ENCODE peak calls at places on chromosome 21, in five cellular contexts. B is fibroblast of pulmonary artery, H is GM13976, F is fibroblast of the aortic adventitia, V is astrocyte. T is an unnamed sample.

GRCh38 chr21:46117586-46118304 is 19.8 kb downstream of the COL6A2 start:
- DNase-seq in B (no peak), H (no peak), F (no peak), V (no peak), T (no peak)

GRCh38 chr21:21187579-21187978 is 189.4 kb downstream of the NCAM2 start:
- DNase-seq in B (peak; percentile 17), H (no peak), F (peak; percentile 21), V (no peak), T (no peak)

GRCh38 chr21:35609263-35609662 is 451.1 kb downstream of the SETD4 start:
- DNase-seq in B (no peak), H (no peak), F (no peak), V (no peak), T (no peak)

GRCh38 chr21:37914211-37914900 is 1.9 kb downstream of the KCNJ6 start:
- DNase-seq in B (peak; percentile 15), H (peak; percentile 44), F (no peak), V (peak; percentile 10), T (no peak)

GRCh38 chr21:33984021-33984481 is 68.4 kb upstream of the ATP5PO start:
- DNase-seq in B (no peak), H (peak; percentile 42), F (no peak), V (no peak), T (no peak)

GRCh38 chr21:16179732-16180131 is 449.9 kb downstream of the USP25 start:
- DNase-seq in B (no peak), H (no peak), F (no peak), V (peak; percentile 22), T (no peak)

GRCh38 chr21:23921670-23922418 is 1685.4 kb downstream of the MRPL39 start:
- DNase-seq in B (no peak), H (no peak), F (no peak), V (no peak), T (no peak)

GRCh38 chr21:41810597-41810932 is 43.7 kb upstream of the RIPK4 start:
- DNase-seq in B (no peak), H (peak; percentile 27), F (no peak), V (no peak), T (no peak)

GRCh38 chr21:41641821-41642368 is 125.0 kb downstream of the RIPK4 start:
- DNase-seq in B (peak; percentile 96), H (no peak), F (peak; percentile 96), V (peak; percentile 93), T (peak; percentile 96)

GRCh38 chr21:16437586-16437985 is 707.8 kb downstream of the USP25 start:
- DNase-seq in B (no peak), H (no peak), F (no peak), V (no peak), T (no peak)

DNA sequence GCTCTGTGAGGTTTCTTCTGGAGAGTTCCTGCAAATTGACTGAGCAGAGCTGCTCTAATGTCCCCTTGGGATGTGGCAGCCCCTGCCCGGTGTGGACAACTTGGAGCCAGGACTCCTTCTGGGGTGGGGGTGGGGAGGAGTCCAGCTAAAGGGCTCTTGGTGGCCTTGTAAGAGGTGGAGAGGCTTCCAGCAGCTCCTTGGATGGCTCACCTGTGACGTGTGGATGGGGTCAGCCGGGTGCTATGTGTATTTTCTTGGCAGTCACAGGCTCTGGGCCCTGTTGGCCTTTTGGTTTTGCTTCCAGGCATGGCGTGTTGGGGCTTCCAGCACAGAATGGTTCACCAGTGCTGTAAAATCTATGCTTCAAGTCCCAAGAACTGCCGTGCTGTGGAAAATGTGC is 38.2 kb downstream of the TRAPPC10 start:
- DNase-seq in B (no peak), H (no peak), F (no peak), V (no peak), T (no peak)
- TF ChIP-seq CTCF in B (no peak), H (no peak), F (no peak), V (no peak), T (no peak)

GRCh38 chr21:32099812-32100416 is 178.9 kb downstream of the MIS18A start:
- DNase-seq in B (no peak), H (no peak), F (no peak), V (no peak), T (no peak)
- TF ChIP-seq CTCF in B (no peak), H (no peak), F (no peak), V (no peak), T (no peak)

GRCh38 chr21:43645414-43645891 is 13.8 kb downstream of the HSF2BP start:
- DNase-seq in B (peak; percentile 92), H (peak; percentile 68), F (peak; percentile 84), V (peak; percentile 71), T (peak; percentile 67)
- TF ChIP-seq CTCF in B (peak; percentile 74), H (peak; percentile 42), F (peak; percentile 70), V (peak; percentile 75), T (peak; percentile 70)

GRCh38 chr21:25639167-25639921 is at the start of gene JAM2:
- DNase-seq in B (peak; percentile 6), H (peak; percentile 86), F (no peak), V (peak; percentile 17), T (no peak)
- TF ChIP-seq CTCF in B (peak; percentile 23), H (peak; percentile 59), F (peak; percentile 36), V (no peak), T (peak; percentile 31)

GRCh38 chr21:36747815-36748381 is 49.0 kb downstream of the SIM2 start:
- DNase-seq in B (peak; percentile 42), H (peak; percentile 80), F (no peak), V (peak; percentile 16), T (no peak)
- TF ChIP-seq CTCF in B (no peak), H (peak; percentile 19), F (peak; percentile 28), V (no peak), T (no peak)

GRCh38 chr21:36908260-36908908 is 58.1 kb downstream of the HLCS start:
- DNase-seq in B (peak; percentile 47), H (no peak), F (peak; percentile 18), V (peak; percentile 31), T (no peak)
- TF ChIP-seq CTCF in B (peak; percentile 21), H (no peak), F (peak; percentile 18), V (no peak), T (peak; percentile 71)

GRCh38 chr21:39712976-39713375 is 32.0 kb upstream of the IGSF5 start:
- DNase-seq in B (no peak), H (no peak), F (no peak), V (no peak), T (no peak)

GRCh38 chr21:39713905-39714304 is 31.1 kb upstream of the IGSF5 start:
- DNase-seq in B (no peak), H (no peak), F (no peak), V (no peak), T (no peak)

GRCh38 chr21:39707316-39707715 is 37.7 kb upstream of the IGSF5 start:
- DNase-seq in B (no peak), H (no peak), F (no peak), V (no peak), T (no peak)

GRCh38 chr21:39714331-39714730 is 30.7 kb upstream of the IGSF5 start:
- DNase-seq in B (no peak), H (no peak), F (no peak), V (no peak), T (no peak)

DNA sequence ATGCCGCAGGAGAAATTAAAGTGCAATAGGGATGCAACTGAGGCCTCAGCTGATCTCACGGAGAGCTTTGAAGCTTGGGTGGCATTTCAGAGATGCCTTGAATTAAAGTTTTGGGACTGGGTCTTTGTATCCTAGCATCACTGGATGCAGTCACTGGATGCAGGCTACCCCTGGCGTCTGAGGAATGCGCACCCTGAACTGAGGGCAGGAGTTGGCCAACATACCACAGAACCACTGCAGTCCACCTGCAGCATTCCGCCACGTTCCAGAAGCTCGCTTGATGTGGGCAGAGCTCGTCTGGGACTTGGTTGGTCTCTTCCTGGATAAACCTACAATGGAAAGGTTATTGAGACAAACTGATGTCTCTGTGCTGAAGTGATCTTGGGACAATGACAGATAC is 34.1 kb upstream of the IGSF5 start:
- DNase-seq in B (no peak), H (no peak), F (no peak), V (no peak), T (no peak)
- TF ChIP-seq CTCF in B (no peak), H (no peak), F (no peak), V (no peak), T (no peak)

DNA sequence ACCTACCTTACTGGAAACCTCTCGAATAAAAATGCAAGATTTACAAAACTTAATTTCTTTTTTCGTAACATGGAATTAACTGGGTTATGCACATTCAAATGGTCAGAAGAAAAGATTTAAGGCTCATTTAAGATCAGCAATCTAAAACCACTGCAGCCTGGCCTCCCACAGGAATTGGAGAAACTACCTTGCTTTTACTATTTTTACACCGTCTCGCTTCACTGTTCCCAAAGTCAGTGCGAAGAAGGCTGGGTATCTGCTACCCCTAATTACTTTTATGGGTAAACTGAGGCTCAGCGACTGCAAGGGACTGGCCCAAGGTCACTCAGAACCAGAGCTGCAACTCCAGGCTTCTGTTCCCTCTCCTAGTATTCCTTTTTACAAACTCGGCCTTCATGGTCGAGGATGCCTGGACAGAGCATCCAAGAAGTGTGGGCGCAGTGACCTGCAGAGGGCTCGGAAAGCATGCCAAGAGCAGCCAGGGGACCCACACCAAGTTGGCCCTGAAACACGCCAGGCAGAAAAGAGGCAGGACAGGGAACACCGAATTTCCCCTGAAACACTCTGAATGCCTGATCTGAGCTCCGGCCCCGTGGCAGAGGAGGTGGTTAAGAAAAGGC is 931 bp downstream of the PAXBP1 start:
- DNase-seq in B (peak; percentile 13), H (no peak), F (no peak), V (peak; percentile 4), T (peak; percentile 9)
- TF ChIP-seq CTCF in B (no peak), H (no peak), F (peak; percentile 11), V (no peak), T (no peak)

T was measured in HFFc6.